ENCODE peak calls at places on chromosomes 7 and 10, in five cellular contexts. One of them, this sample, is unnamed.

GRCh38 chr7:143382126-143382790 is 1.1 kb downstream of the ZYX start:
- DNase-seq in suprapubic skin: no peak
- DNase-seq in lung: no peak
- DNase-seq in BE2C: no peak
- DNase-seq in Peyer's patch: no peak
- DNase-seq in this sample: no peak

GRCh38 chr10:34333513-34333912 is 481.6 kb downstream of the PARD3 start:
- DNase-seq in suprapubic skin: no peak
- DNase-seq in Peyer's patch: no peak
- DNase-seq in BE2C: no peak
- DNase-seq in lung: no peak
- DNase-seq in this sample: no peak

GRCh38 chr7:68729361-68729760 is 868.9 kb upstream of the AUTS2 start:
- DNase-seq in BE2C: no peak
- DNase-seq in suprapubic skin: no peak
- DNase-seq in lung: no peak
- DNase-seq in Peyer's patch: no peak
- DNase-seq in this sample: no peak

GRCh38 chr7:116554436-116554835 is 29.6 kb downstream of the CAV1 start:
- DNase-seq in suprapubic skin: no peak
- DNase-seq in BE2C: no peak
- DNase-seq in lung: no peak
- DNase-seq in Peyer's patch: no peak
- DNase-seq in this sample: no peak

GRCh38 chr10:110074986-110075664 is 67.3 kb downstream of the ADD3 start:
- DNase-seq in suprapubic skin: no peak
- DNase-seq in lung: no peak
- DNase-seq in Peyer's patch: no peak
- DNase-seq in BE2C: no peak
- DNase-seq in this sample: no peak

GRCh38 chr10:124251317-124251716 is 157.9 kb upstream of the CHST15 start:
- DNase-seq in suprapubic skin: no peak
- DNase-seq in lung: no peak
- DNase-seq in Peyer's patch: no peak
- DNase-seq in BE2C: no peak
- DNase-seq in this sample: no peak

GRCh38 chr10:101572785-101573184 is 15.3 kb downstream of the POLL start:
- DNase-seq in Peyer's patch: no peak
- DNase-seq in lung: no peak
- DNase-seq in suprapubic skin: no peak
- DNase-seq in BE2C: no peak
- DNase-seq in this sample: no peak

GRCh38 chr10:75208177-75208576 is 2.4 kb upstream of the VDAC2 start:
- DNase-seq in BE2C: no peak
- DNase-seq in suprapubic skin: peak; percentile 46
- DNase-seq in lung: no peak
- DNase-seq in Peyer's patch: no peak
- DNase-seq in this sample: no peak

GRCh38 chr7:27491534-27491933 is 171.1 kb downstream of the HIBADH start:
- DNase-seq in suprapubic skin: no peak
- DNase-seq in BE2C: no peak
- DNase-seq in lung: no peak
- DNase-seq in Peyer's patch: no peak
- DNase-seq in this sample: no peak

GRCh38 chr10:30985552-30985951 is 46.1 kb downstream of the ZNF438 start:
- DNase-seq in BE2C: no peak
- DNase-seq in lung: no peak
- DNase-seq in Peyer's patch: no peak
- DNase-seq in suprapubic skin: no peak
- DNase-seq in this sample: no peak

GRCh38 chr10:24428410-24428782 is 219.5 kb downstream of the KIAA1217 start:
- DNase-seq in Peyer's patch: no peak
- DNase-seq in lung: no peak
- DNase-seq in suprapubic skin: no peak
- DNase-seq in BE2C: no peak
- DNase-seq in this sample: no peak

GRCh38 chr7:44383566-44383965 is 58.2 kb upstream of the CAMK2B start:
- DNase-seq in BE2C: no peak
- DNase-seq in Peyer's patch: no peak
- DNase-seq in lung: no peak
- DNase-seq in suprapubic skin: no peak
- DNase-seq in this sample: no peak

GRCh38 chr10:126243976-126244375 is 144.3 kb downstream of the ADAM12 start:
- DNase-seq in Peyer's patch: no peak
- DNase-seq in BE2C: no peak
- DNase-seq in lung: no peak
- DNase-seq in suprapubic skin: no peak
- DNase-seq in this sample: no peak

GRCh38 chr10:93067443-93068365 is 6.0 kb upstream of the CYP26A1 start:
- DNase-seq in BE2C: no peak
- DNase-seq in Peyer's patch: no peak
- DNase-seq in suprapubic skin: no peak
- DNase-seq in lung: no peak
- DNase-seq in this sample: no peak

GRCh38 chr10:93069245-93069561 is 4.5 kb upstream of the CYP26A1 start:
- DNase-seq in Peyer's patch: no peak
- DNase-seq in lung: no peak
- DNase-seq in BE2C: no peak
- DNase-seq in suprapubic skin: no peak
- DNase-seq in this sample: no peak

GRCh38 chr10:93066544-93066913 is 5.9 kb downstream of the CYP26C1 start:
- DNase-seq in Peyer's patch: no peak
- DNase-seq in lung: no peak
- DNase-seq in BE2C: no peak
- DNase-seq in suprapubic skin: no peak
- DNase-seq in this sample: no peak

GRCh38 chr10:93070378-93071176 is 3.1 kb upstream of the CYP26A1 start:
- DNase-seq in Peyer's patch: no peak
- DNase-seq in suprapubic skin: no peak
- DNase-seq in BE2C: no peak
- DNase-seq in lung: peak; percentile 18
- DNase-seq in this sample: no peak

DNA sequence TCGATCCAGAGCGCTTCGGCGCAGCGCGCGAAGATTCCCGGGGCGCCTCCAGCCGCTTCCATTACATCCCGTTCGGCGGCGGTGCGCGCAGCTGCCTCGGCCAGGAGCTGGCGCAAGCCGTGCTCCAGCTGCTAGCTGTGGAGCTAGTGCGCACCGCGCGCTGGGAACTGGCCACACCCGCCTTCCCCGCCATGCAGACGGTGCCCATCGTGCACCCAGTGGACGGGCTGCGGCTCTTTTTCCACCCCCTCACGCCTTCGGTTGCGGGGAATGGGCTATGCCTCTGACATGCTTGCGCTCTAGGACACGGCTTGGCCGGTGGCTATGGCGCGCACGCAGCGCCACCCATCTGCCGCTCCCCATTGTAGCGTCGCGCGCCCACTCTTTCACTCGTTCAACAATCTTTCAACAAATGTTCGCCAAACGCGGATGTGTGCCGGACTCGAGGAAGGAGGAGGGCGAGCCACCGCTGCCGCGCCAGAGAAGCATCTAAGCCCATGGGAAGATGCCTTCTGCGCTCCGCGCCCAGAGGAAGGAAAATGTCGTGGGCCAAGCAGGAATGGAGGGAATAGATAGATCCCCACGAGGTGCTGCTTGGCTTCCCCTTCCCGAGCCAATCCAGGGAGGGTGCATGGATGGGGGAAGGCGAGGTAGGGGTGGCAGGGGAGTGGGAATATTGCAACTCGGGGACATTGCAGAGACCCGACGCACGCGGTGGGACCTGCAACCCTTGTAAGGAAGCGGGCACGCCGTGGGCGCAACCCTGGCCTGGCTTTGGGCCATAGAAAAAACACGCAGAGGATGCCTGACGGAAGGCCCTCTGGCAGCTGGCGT is 5.1 kb upstream of the CYP26A1 start:
- DNase-seq in suprapubic skin: no peak
- DNase-seq in BE2C: no peak
- DNase-seq in Peyer's patch: no peak
- DNase-seq in lung: no peak
- DNase-seq in this sample: no peak
- H3K27me3 ChIP-seq in suprapubic skin: peaks cover 100% of the 10 kb centered on the region
- H3K27me3 ChIP-seq in BE2C: peaks cover 74% of the 10 kb centered on the region
- H3K27me3 ChIP-seq in Peyer's patch: no peaks in the 10 kb centered on the region
- H3K27me3 ChIP-seq in lung: peaks cover 5% of the 10 kb centered on the region
- H3K27me3 ChIP-seq in this sample: peaks cover 13% of the 10 kb centered on the region

DNA sequence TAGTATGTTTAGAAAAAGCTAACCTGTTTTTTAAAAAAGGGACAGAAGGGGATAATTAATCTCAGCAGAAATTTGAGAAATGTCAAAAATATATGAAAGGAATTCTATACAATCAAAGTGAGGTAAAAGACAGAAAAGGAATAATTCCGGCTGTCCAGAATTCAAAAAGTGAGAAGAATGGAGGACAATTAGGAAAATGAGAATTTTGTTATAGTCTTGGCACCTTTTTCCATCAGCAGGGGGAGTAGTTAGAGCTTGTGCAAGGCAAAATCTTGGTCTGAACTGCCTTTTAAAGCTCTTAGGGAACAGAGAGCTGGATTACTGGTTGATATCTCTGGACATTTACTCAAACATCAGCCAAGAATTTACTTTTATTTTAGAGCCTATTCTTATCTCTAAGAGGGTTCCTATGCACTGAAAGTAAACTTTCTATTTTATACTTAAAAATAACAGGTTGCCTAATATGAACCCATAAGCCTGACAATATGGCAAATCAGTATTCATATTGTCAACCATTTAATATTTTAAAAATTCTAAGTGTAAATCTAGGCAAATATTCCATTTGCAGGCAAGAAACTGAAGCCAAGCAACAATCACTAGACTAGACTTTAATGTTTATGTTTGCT is 185.6 kb downstream of the ANK3 start:
- DNase-seq in BE2C: no peak
- DNase-seq in lung: no peak
- DNase-seq in Peyer's patch: no peak
- DNase-seq in suprapubic skin: no peak
- DNase-seq in this sample: no peak
- TF ChIP-seq CTCF in BE2C: peak; percentile 77
- TF ChIP-seq CTCF in lung: peak; percentile 15
- TF ChIP-seq CTCF in Peyer's patch: peak; percentile 51
- TF ChIP-seq CTCF in suprapubic skin: peak; percentile 48
- TF ChIP-seq CTCF in this sample: peak; percentile 61

GRCh38 chr7:7157177-7157886 is 25.0 kb upstream of the C1GALT1 start:
- DNase-seq in suprapubic skin: no peak
- DNase-seq in lung: no peak
- DNase-seq in BE2C: no peak
- DNase-seq in Peyer's patch: peak; percentile 61
- DNase-seq in this sample: no peak
- H3K4me3 ChIP-seq in suprapubic skin: peak overlapping the region; percentile 7
- H3K4me3 ChIP-seq in lung: no peak overlapping the region
- H3K4me3 ChIP-seq in BE2C: no peak overlapping the region
- H3K4me3 ChIP-seq in Peyer's patch: no peak overlapping the region
- H3K4me3 ChIP-seq in this sample: peak overlapping the region; percentile 43

GRCh38 chr10:21532694-21533576 is 1.1 kb upstream of the MLLT10 start:
- DNase-seq in Peyer's patch: no peak
- DNase-seq in BE2C: no peak
- DNase-seq in suprapubic skin: no peak
- DNase-seq in lung: no peak
- DNase-seq in this sample: no peak

GRCh38 chr10:21530616-21531015 is 3.4 kb upstream of the MLLT10 start:
- DNase-seq in Peyer's patch: no peak
- DNase-seq in lung: no peak
- DNase-seq in BE2C: no peak
- DNase-seq in suprapubic skin: no peak
- DNase-seq in this sample: no peak

GRCh38 chr10:21530168-21530567 is 3.9 kb upstream of the MLLT10 start:
- DNase-seq in Peyer's patch: no peak
- DNase-seq in lung: no peak
- DNase-seq in suprapubic skin: no peak
- DNase-seq in BE2C: no peak
- DNase-seq in this sample: no peak

GRCh38 chr10:21529236-21529910 is 3.9 kb upstream of the SKIDA1 start:
- DNase-seq in BE2C: no peak
- DNase-seq in lung: no peak
- DNase-seq in suprapubic skin: no peak
- DNase-seq in Peyer's patch: no peak
- DNase-seq in this sample: no peak

DNA sequence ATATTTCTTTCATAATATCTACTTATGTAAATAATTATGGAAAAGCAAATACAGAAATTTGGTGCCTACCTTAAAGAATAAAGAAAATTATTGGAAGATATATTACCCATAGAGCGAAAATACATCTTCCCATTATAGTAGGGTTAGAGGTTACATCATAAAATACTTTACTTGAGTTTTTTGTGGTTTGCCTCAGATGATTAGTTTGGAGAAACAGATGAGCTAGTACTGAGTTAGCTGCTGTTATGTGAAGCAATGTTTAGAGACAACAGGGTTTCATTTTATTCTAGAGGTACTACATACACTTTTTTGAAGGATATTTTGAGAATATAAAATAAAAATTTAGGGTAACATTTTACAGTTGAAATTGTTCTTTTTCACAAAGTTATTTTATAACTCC is 2.9 kb upstream of the MLLT10 start:
- DNase-seq in Peyer's patch: no peak
- DNase-seq in suprapubic skin: no peak
- DNase-seq in BE2C: no peak
- DNase-seq in lung: no peak
- DNase-seq in this sample: no peak
- H3K27me3 ChIP-seq in Peyer's patch: no peaks in the 10 kb centered on the region
- H3K27me3 ChIP-seq in suprapubic skin: no peaks in the 10 kb centered on the region
- H3K27me3 ChIP-seq in BE2C: no peaks in the 10 kb centered on the region
- H3K27me3 ChIP-seq in lung: no peaks in the 10 kb centered on the region
- H3K27me3 ChIP-seq in this sample: no peaks in the 10 kb centered on the region

GRCh38 chr7:34187908-34188307 is 282.6 kb downstream of the BMPER start:
- DNase-seq in lung: no peak
- DNase-seq in BE2C: no peak
- DNase-seq in suprapubic skin: no peak
- DNase-seq in Peyer's patch: no peak
- DNase-seq in this sample: no peak

GRCh38 chr7:34190299-34190698 is 285.0 kb downstream of the BMPER start:
- DNase-seq in lung: no peak
- DNase-seq in BE2C: no peak
- DNase-seq in suprapubic skin: no peak
- DNase-seq in Peyer's patch: no peak
- DNase-seq in this sample: no peak

GRCh38 chr7:34181271-34181958 is 276.1 kb downstream of the BMPER start:
- DNase-seq in BE2C: no peak
- DNase-seq in Peyer's patch: no peak
- DNase-seq in lung: no peak
- DNase-seq in suprapubic skin: no peak
- DNase-seq in this sample: no peak

DNA sequence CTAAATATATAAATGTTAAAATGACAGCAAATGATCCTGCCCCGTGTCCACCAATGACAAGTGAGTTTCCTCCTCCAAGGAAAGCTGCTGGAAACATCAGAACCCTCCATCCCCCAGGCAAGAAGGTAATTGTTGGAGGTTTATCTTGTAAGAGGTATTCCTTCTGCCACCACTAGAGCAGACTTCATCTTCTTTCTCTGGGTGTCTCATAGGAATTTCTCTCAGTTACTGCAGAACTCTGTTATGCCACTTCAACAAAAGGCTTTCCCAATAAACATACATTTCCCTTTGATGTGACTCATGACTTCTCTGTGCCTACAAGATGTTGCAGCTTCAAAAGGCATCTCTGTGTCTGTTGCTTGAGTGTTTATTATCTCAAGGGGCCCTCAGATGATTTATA is 279.1 kb downstream of the BMPER start:
- DNase-seq in lung: no peak
- DNase-seq in suprapubic skin: no peak
- DNase-seq in BE2C: no peak
- DNase-seq in Peyer's patch: no peak
- DNase-seq in this sample: no peak
- TF ChIP-seq CTCF in lung: no peak
- TF ChIP-seq CTCF in suprapubic skin: no peak
- TF ChIP-seq CTCF in BE2C: no peak
- TF ChIP-seq CTCF in Peyer's patch: no peak
- TF ChIP-seq CTCF in this sample: no peak